ENCODE peak calls at places on chromosomes 5 and 9, in ten cellular contexts. One of them, this sample, is unnamed. For H3K4me1, the result is how much of the 10 kb centered on the place peaks cover.

GRCh38 chr5:135740475-135740874 is 94.0 kb upstream of the SLC25A48 start:
- DNase-seq in small intestine: peak
- DNase-seq in SK-N-SH: no peak
- DNase-seq in uterus: no peak
- DNase-seq in SJSA1: peak
- DNase-seq in CD4-positive, CD25-positive, alpha-beta regulatory T cell: no peak
- DNase-seq in endodermal cell: no peak
- DNase-seq in Caco-2: no peak
- DNase-seq in GM23248: no peak
- DNase-seq in BE2C: no peak
- DNase-seq in this sample: no peak

GRCh38 chr9:68507098-68507795 is 33.4 kb downstream of the TMEM252 start:
- DNase-seq in small intestine: peak
- DNase-seq in SK-N-SH: peak
- DNase-seq in uterus: peak
- DNase-seq in SJSA1: no peak
- DNase-seq in CD4-positive, CD25-positive, alpha-beta regulatory T cell: no peak
- DNase-seq in endodermal cell: no peak
- DNase-seq in Caco-2: no peak
- DNase-seq in GM23248: peak
- DNase-seq in BE2C: no peak
- DNase-seq in this sample: no peak

GRCh38 chr5:110879675-110880074 is 140.9 kb downstream of the SLC25A46 start:
- DNase-seq in small intestine: no peak
- DNase-seq in SK-N-SH: no peak
- DNase-seq in uterus: no peak
- DNase-seq in SJSA1: no peak
- DNase-seq in CD4-positive, CD25-positive, alpha-beta regulatory T cell: no peak
- DNase-seq in endodermal cell: no peak
- DNase-seq in Caco-2: no peak
- DNase-seq in GM23248: no peak
- DNase-seq in BE2C: no peak
- DNase-seq in this sample: no peak

GRCh38 chr5:115490601-115491000 is 54.0 kb downstream of the FEM1C start:
- DNase-seq in small intestine: no peak
- DNase-seq in SK-N-SH: no peak
- DNase-seq in uterus: no peak
- DNase-seq in SJSA1: no peak
- DNase-seq in CD4-positive, CD25-positive, alpha-beta regulatory T cell: no peak
- DNase-seq in endodermal cell: no peak
- DNase-seq in Caco-2: no peak
- DNase-seq in GM23248: no peak
- DNase-seq in BE2C: no peak
- DNase-seq in this sample: no peak

GRCh38 chr9:112997236-112997941 is 14.6 kb downstream of the ZNF883 start:
- DNase-seq in small intestine: no peak
- DNase-seq in SK-N-SH: no peak
- DNase-seq in uterus: no peak
- DNase-seq in SJSA1: no peak
- DNase-seq in CD4-positive, CD25-positive, alpha-beta regulatory T cell: no peak
- DNase-seq in endodermal cell: no peak
- DNase-seq in Caco-2: no peak
- DNase-seq in GM23248: peak
- DNase-seq in BE2C: no peak
- DNase-seq in this sample: no peak

GRCh38 chr5:113218200-113218599 is 216.6 kb downstream of the TSSK1B start:
- DNase-seq in small intestine: no peak
- DNase-seq in SK-N-SH: no peak
- DNase-seq in uterus: no peak
- DNase-seq in SJSA1: no peak
- DNase-seq in CD4-positive, CD25-positive, alpha-beta regulatory T cell: no peak
- DNase-seq in endodermal cell: peak
- DNase-seq in Caco-2: no peak
- DNase-seq in GM23248: no peak
- DNase-seq in BE2C: no peak
- DNase-seq in this sample: no peak

GRCh38 chr5:95075079-95075478 is 209.8 kb downstream of the MCTP1 start:
- DNase-seq in small intestine: no peak
- DNase-seq in SK-N-SH: no peak
- DNase-seq in uterus: no peak
- DNase-seq in SJSA1: no peak
- DNase-seq in CD4-positive, CD25-positive, alpha-beta regulatory T cell: no peak
- DNase-seq in endodermal cell: no peak
- DNase-seq in Caco-2: no peak
- DNase-seq in GM23248: no peak
- DNase-seq in BE2C: no peak
- DNase-seq in this sample: no peak

GRCh38 chr5:181217805-181218065 is 5.3 kb upstream of the TRIM41 start:
- DNase-seq in small intestine: peak
- DNase-seq in SK-N-SH: no peak
- DNase-seq in uterus: no peak
- DNase-seq in SJSA1: no peak
- DNase-seq in CD4-positive, CD25-positive, alpha-beta regulatory T cell: no peak
- DNase-seq in endodermal cell: no peak
- DNase-seq in Caco-2: peak
- DNase-seq in GM23248: no peak
- DNase-seq in BE2C: no peak
- DNase-seq in this sample: no peak

GRCh38 chr5:80231243-80231642 is 24.6 kb downstream of the SERINC5 start:
- DNase-seq in small intestine: no peak
- DNase-seq in SK-N-SH: no peak
- DNase-seq in uterus: no peak
- DNase-seq in SJSA1: peak
- DNase-seq in CD4-positive, CD25-positive, alpha-beta regulatory T cell: no peak
- DNase-seq in endodermal cell: no peak
- DNase-seq in Caco-2: no peak
- DNase-seq in GM23248: peak
- DNase-seq in BE2C: no peak
- DNase-seq in this sample: no peak

GRCh38 chr5:96790851-96791513 is 16.8 kb downstream of the ERAP1 start:
- DNase-seq in small intestine: peak
- DNase-seq in SK-N-SH: no peak
- DNase-seq in uterus: no peak
- DNase-seq in SJSA1: peak
- DNase-seq in CD4-positive, CD25-positive, alpha-beta regulatory T cell: no peak
- DNase-seq in endodermal cell: peak
- DNase-seq in Caco-2: no peak
- DNase-seq in GM23248: peak
- DNase-seq in BE2C: no peak
- DNase-seq in this sample: peak

GRCh38 chr9:121199921-121200320 is 1.7 kb downstream of the RAB14 start:
- DNase-seq in small intestine: peak
- DNase-seq in SK-N-SH: no peak
- DNase-seq in uterus: no peak
- DNase-seq in SJSA1: no peak
- DNase-seq in CD4-positive, CD25-positive, alpha-beta regulatory T cell: no peak
- DNase-seq in endodermal cell: no peak
- DNase-seq in Caco-2: no peak
- DNase-seq in GM23248: peak
- DNase-seq in BE2C: no peak
- DNase-seq in this sample: peak

GRCh38 chr9:134243778-134244467 is 79.6 kb upstream of the RNU6ATAC start:
- DNase-seq in small intestine: no peak
- DNase-seq in SK-N-SH: no peak
- DNase-seq in uterus: no peak
- DNase-seq in SJSA1: no peak
- DNase-seq in CD4-positive, CD25-positive, alpha-beta regulatory T cell: peak
- DNase-seq in endodermal cell: no peak
- DNase-seq in Caco-2: no peak
- DNase-seq in GM23248: peak
- DNase-seq in BE2C: no peak
- DNase-seq in this sample: peak

GRCh38 chr5:55003432-55004065 is 18.2 kb upstream of the ESM1 start:
- DNase-seq in small intestine: no peak
- DNase-seq in SK-N-SH: no peak
- DNase-seq in uterus: no peak
- DNase-seq in SJSA1: no peak
- DNase-seq in CD4-positive, CD25-positive, alpha-beta regulatory T cell: no peak
- DNase-seq in endodermal cell: no peak
- DNase-seq in Caco-2: no peak
- DNase-seq in GM23248: peak
- DNase-seq in BE2C: no peak
- DNase-seq in this sample: no peak

GRCh38 chr5:57231607-57232006 is 57.7 kb downstream of the GPBP1 start:
- DNase-seq in small intestine: no peak
- DNase-seq in SK-N-SH: no peak
- DNase-seq in uterus: no peak
- DNase-seq in SJSA1: no peak
- DNase-seq in CD4-positive, CD25-positive, alpha-beta regulatory T cell: no peak
- DNase-seq in endodermal cell: no peak
- DNase-seq in Caco-2: no peak
- DNase-seq in GM23248: no peak
- DNase-seq in BE2C: no peak
- DNase-seq in this sample: no peak

GRCh38 chr5:132416306-132417009 is 46.9 kb downstream of the SLC22A5 start:
- DNase-seq in small intestine: no peak
- DNase-seq in SK-N-SH: no peak
- DNase-seq in uterus: no peak
- DNase-seq in SJSA1: no peak
- DNase-seq in CD4-positive, CD25-positive, alpha-beta regulatory T cell: no peak
- DNase-seq in endodermal cell: no peak
- DNase-seq in Caco-2: no peak
- DNase-seq in GM23248: no peak
- DNase-seq in BE2C: no peak
- DNase-seq in this sample: peak
- H3K4me1 ChIP-seq in small intestine: under half
- H3K4me1 ChIP-seq in SK-N-SH: under half
- H3K4me1 ChIP-seq in uterus: under half
- H3K4me1 ChIP-seq in SJSA1: under half
- H3K4me1 ChIP-seq in CD4-positive, CD25-positive, alpha-beta regulatory T cell: half or more
- H3K4me1 ChIP-seq in endodermal cell: under half
- H3K4me1 ChIP-seq in Caco-2: under half
- H3K4me1 ChIP-seq in GM23248: under half
- H3K4me1 ChIP-seq in BE2C: under half
- H3K4me1 ChIP-seq in this sample: under half

DNA sequence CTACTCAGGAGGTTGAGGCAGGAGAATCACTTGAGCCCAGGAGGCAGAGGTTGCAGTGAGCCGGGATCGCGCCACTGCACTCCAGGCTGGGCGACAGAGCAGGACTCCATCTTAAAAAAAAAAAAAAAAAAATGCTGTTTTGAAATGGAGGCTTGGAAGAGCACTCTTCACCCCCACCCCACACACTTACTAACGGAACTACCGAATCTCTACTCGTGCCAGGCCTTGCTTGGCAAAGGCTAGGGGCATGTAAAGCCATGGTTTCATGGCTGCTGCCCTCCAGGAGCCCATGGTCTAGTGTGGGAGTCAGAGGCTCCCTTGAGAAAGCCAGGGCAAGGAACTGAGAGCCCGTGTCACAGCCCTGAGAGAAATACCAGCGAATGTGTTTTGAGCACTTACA is 21.3 kb downstream of the PCDHGC5 start:
- DNase-seq in small intestine: no peak
- DNase-seq in SK-N-SH: no peak
- DNase-seq in uterus: no peak
- DNase-seq in SJSA1: no peak
- DNase-seq in CD4-positive, CD25-positive, alpha-beta regulatory T cell: no peak
- DNase-seq in endodermal cell: no peak
- DNase-seq in Caco-2: no peak
- DNase-seq in GM23248: no peak
- DNase-seq in BE2C: no peak
- DNase-seq in this sample: no peak
- H3K4me1 ChIP-seq in small intestine: under half
- H3K4me1 ChIP-seq in SK-N-SH: half or more
- H3K4me1 ChIP-seq in uterus: under half
- H3K4me1 ChIP-seq in SJSA1: half or more
- H3K4me1 ChIP-seq in CD4-positive, CD25-positive, alpha-beta regulatory T cell: under half
- H3K4me1 ChIP-seq in endodermal cell: under half
- H3K4me1 ChIP-seq in Caco-2: under half
- H3K4me1 ChIP-seq in GM23248: half or more
- H3K4me1 ChIP-seq in BE2C: under half
- H3K4me1 ChIP-seq in this sample: half or more

DNA sequence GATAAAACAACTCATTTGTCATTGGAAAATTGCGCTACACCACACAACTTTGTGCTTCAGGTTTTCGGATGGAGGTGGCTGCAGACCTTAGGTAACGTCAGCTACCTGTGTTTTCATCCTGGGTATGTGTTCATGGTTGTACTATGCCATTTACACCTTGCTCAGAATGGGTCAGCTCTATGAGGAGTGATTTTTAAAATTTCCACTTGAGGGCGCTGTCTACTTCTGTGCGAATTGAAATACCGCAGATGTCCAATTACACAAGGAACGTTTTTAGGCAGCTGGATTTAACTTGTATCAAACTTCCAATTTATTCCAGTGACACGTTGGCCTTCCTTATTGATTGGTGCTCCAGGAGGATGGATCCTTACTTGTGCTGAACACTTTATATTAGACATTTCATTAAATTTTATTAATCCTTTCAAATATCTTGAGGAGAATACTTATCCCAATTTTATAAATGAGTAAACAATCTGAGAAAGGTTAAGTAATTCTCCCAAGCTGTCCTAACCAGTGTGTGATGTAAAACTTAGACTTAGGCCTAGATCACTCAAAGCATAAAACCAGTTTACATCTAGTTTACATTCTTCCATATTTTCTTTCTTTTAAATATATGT is 23.4 kb downstream of the DMRTA1 start:
- DNase-seq in small intestine: peak
- DNase-seq in SK-N-SH: peak
- DNase-seq in uterus: no peak
- DNase-seq in SJSA1: no peak
- DNase-seq in CD4-positive, CD25-positive, alpha-beta regulatory T cell: no peak
- DNase-seq in endodermal cell: peak
- DNase-seq in Caco-2: peak
- DNase-seq in GM23248: peak
- DNase-seq in BE2C: peak
- DNase-seq in this sample: peak
- H3K4me1 ChIP-seq in small intestine: under half
- H3K4me1 ChIP-seq in SK-N-SH: under half
- H3K4me1 ChIP-seq in uterus: under half
- H3K4me1 ChIP-seq in SJSA1: under half
- H3K4me1 ChIP-seq in CD4-positive, CD25-positive, alpha-beta regulatory T cell: under half
- H3K4me1 ChIP-seq in endodermal cell: under half
- H3K4me1 ChIP-seq in Caco-2: under half
- H3K4me1 ChIP-seq in GM23248: under half
- H3K4me1 ChIP-seq in BE2C: under half
- H3K4me1 ChIP-seq in this sample: under half

DNA sequence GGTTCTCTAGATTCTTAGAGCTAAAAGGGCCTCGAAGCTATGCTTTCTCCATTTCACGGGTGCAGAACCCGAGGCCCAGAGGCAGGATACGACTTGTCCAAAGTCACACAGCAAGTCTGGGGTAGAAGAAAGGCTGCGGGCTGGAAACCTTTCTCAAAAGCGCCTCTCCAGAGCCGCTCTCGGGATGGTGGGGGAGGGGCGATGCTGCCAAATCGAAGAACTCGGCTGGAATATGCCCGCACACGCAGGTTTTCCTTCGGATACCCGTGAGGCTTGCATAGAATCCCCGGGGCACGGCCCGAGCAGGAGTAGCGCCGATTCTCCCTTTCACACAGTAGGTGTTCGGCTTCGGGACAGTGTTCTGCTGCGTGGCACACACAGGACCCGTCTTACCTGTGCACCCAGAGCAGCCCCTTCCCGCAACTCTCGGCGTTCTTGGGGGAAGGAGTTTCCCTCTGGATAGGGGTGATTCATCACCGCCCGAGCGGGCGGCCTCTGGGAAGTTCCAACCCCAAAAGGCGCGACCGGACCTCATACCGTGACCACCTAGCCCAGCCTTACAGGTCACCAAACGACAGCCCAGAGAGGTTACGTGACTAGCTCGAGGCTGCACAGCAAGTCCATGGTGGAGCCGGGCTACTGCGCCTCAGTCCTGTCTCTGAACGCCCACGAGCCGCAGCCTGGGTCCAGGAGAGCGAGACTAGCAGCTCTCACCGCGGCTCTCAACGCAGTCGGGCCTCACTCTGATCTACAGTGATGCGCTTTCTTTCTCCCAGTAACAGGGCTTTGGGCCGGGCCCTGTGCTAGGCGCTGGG is 4.1 kb downstream of the PAX5 start:
- DNase-seq in small intestine: no peak
- DNase-seq in SK-N-SH: no peak
- DNase-seq in uterus: no peak
- DNase-seq in SJSA1: no peak
- DNase-seq in CD4-positive, CD25-positive, alpha-beta regulatory T cell: no peak
- DNase-seq in endodermal cell: peak
- DNase-seq in Caco-2: no peak
- DNase-seq in GM23248: peak
- DNase-seq in BE2C: no peak
- DNase-seq in this sample: no peak
- H3K4me1 ChIP-seq in small intestine: under half
- H3K4me1 ChIP-seq in SK-N-SH: under half
- H3K4me1 ChIP-seq in uterus: under half
- H3K4me1 ChIP-seq in SJSA1: under half
- H3K4me1 ChIP-seq in CD4-positive, CD25-positive, alpha-beta regulatory T cell: half or more
- H3K4me1 ChIP-seq in endodermal cell: under half
- H3K4me1 ChIP-seq in Caco-2: under half
- H3K4me1 ChIP-seq in GM23248: under half
- H3K4me1 ChIP-seq in BE2C: under half
- H3K4me1 ChIP-seq in this sample: under half